ENCODE peak calls at places on chromosome 18, in five cellular contexts. M is RWPE1, S is GM06990, L is upper lobe of right lung, Q is IMR-90. R is an unnamed sample.

GRCh38 chr18:51537487-51537886 is 340.0 kb upstream of the MEX3C start:
- DNase-seq in S (peak), Q (no peak), L (no peak), M (peak), R (no peak)

GRCh38 chr18:21980744-21981143 is 188.6 kb upstream of the GATA6 start:
- DNase-seq in Q (no peak), L (no peak), M (no peak), S (no peak), R (no peak)

GRCh38 chr18:22637787-22638186 is 220.1 kb upstream of the CTAGE1 start:
- DNase-seq in S (no peak), Q (peak), M (peak), L (no peak), R (peak)

GRCh38 chr18:68574311-68574710 is 140.6 kb downstream of the TMX3 start:
- DNase-seq in L (no peak), S (no peak), Q (no peak), M (no peak), R (no peak)

GRCh38 chr18:12840382-12840781 is 43.7 kb downstream of the PTPN2 start:
- DNase-seq in M (no peak), L (no peak), S (no peak), Q (no peak), R (no peak)

GRCh38 chr18:23825978-23826405 is 136.7 kb downstream of the LAMA3 start:
- DNase-seq in M (no peak), L (no peak), Q (peak), S (no peak), R (peak)

GRCh38 chr18:22639026-22639463 is 221.3 kb upstream of the CTAGE1 start:
- DNase-seq in M (peak), S (no peak), L (no peak), Q (peak), R (peak)

GRCh38 chr18:41490861-41491260 is 464.2 kb upstream of the PIK3C3 start:
- DNase-seq in Q (no peak), S (no peak), L (no peak), M (no peak), R (no peak)

GRCh38 chr18:75727479-75727878 is 300.0 kb upstream of the SMIM21 start:
- DNase-seq in S (no peak), L (peak), M (peak), Q (peak), R (peak)

GRCh38 chr18:24300703-24301102 is 96.9 kb downstream of the OSBPL1A start:
- DNase-seq in Q (no peak), S (no peak), M (no peak), L (no peak), R (no peak)

GRCh38 chr18:25164211-25164836 is 187.6 kb downstream of the ZNF521 start:
- DNase-seq in S (no peak), Q (no peak), L (no peak), M (no peak), R (no peak)

GRCh38 chr18:75683426-75683825 is 255.9 kb upstream of the SMIM21 start:
- DNase-seq in M (no peak), L (no peak), Q (no peak), S (no peak), R (no peak)

GRCh38 chr18:69943021-69943420 is 4.7 kb downstream of the CD226 start:
- DNase-seq in L (no peak), S (no peak), Q (no peak), M (no peak), R (no peak)

GRCh38 chr18:9513971-9514512 is 38.7 kb downstream of the RALBP1 start:
- DNase-seq in S (no peak), L (no peak), M (peak), Q (peak), R (peak)

GRCh38 chr18:44715841-44716240 is 35.2 kb downstream of the SETBP1 start:
- DNase-seq in M (no peak), Q (no peak), S (no peak), L (no peak), R (no peak)

GRCh38 chr18:76412010-76412817 is 82.8 kb downstream of the ZNF516 start:
- DNase-seq in L (no peak), Q (no peak), S (no peak), M (no peak), R (peak)

GRCh38 chr18:8424917-8425725 is 184.1 kb upstream of the RAB12 start:
- DNase-seq in Q (peak), S (no peak), M (peak), L (no peak), R (peak)

GRCh38 chr18:8324343-8325065 is 284.7 kb upstream of the RAB12 start:
- DNase-seq in S (no peak), L (no peak), M (no peak), Q (no peak), R (no peak)

GRCh38 chr18:11866329-11866728 is 15.1 kb downstream of the CHMP1B start:
- DNase-seq in Q (no peak), S (no peak), L (no peak), M (no peak), R (no peak)

GRCh38 chr18:5582849-5583667 is 39.3 kb upstream of the EPB41L3 start:
- DNase-seq in S (no peak), Q (peak), M (no peak), L (no peak), R (peak)

GRCh38 chr18:14086459-14087231 is 45.6 kb downstream of the ZNF519 start:
- DNase-seq in Q (peak), L (no peak), M (no peak), S (peak), R (peak)
- TF ChIP-seq CTCF in Q (peak), L (peak), M (peak), S (peak), R (peak)

DNA sequence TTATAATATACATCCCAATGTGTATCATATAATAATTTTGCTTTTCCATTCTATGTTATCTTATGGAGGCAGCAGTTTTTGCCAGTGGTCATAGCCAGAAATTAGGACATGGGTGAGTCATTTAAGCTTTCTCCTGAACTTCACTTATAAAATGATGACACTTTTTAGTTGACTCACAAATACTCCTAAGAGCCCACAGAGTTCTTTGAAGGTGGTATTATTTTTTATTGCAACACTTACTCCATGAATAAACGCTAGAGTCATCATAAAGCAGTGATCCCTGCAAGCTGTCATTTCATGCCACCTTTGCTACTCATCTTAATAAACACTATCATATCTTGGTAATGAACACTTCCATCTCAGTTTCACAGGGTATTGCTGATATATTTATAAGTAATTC is 69.9 kb upstream of the MAPRE2 start:
- DNase-seq in L (no peak), M (peak), Q (peak), S (no peak), R (peak)
- TF ChIP-seq CTCF in L (no peak), M (no peak), Q (no peak), S (no peak), R (no peak)

GRCh38 chr18:59056706-59057492 is 82.8 kb upstream of the SEC11C start:
- DNase-seq in M (peak), S (peak), L (peak), Q (peak), R (peak)
- TF ChIP-seq CTCF in M (peak), S (peak), L (peak), Q (peak), R (peak)

DNA sequence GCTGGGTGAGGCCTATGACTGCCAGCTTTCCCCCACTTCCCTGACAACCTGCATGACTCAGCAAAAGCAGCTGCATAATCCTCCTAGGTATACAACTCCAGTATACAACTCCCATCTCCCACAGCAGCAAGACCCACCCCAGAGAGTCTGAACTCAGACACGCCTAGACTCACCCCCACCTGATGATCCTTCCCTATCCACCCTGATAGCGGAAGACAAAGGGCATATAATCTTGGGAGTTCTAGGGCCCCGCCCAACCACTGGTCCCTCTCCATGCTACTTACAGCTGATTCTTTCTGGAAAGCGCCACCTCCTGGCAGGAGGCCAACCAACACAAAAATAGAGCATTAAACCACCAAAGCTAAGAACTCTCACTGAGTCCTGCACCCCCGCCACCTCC is 296.5 kb downstream of the DCC start:
- DNase-seq in S (no peak), M (no peak), L (no peak), Q (no peak), R (no peak)
- TF ChIP-seq CTCF in S (peak), M (no peak), L (no peak), Q (no peak), R (no peak)

GRCh38 chr18:48711651-48712486 is 173.0 kb downstream of the CTIF start:
- DNase-seq in S (no peak), M (no peak), L (no peak), Q (peak), R (peak)
- TF ChIP-seq CTCF in S (peak), M (no peak), L (peak), Q (peak), R (peak)

DNA sequence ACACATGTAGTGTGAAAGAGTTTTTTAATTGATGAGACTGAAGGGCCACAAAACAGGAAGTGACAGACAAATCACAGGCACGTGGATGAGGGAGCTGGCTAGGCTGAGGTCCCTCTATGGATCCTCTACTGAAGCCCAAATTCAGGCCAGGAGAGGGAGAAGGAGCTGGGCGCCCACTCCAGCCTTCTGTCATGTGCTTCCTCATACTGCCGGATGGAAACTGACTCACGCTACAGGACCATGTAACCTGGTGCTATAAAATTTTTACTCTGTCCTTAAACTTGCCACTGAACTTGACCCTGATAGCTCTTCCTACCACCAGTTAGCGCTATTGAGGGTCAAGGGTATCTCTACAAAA is 31.3 kb downstream of the PSTPIP2 start:
- DNase-seq in S (no peak), M (no peak), L (no peak), Q (no peak), R (no peak)
- TF ChIP-seq CTCF in S (no peak), M (no peak), L (no peak), Q (no peak), R (no peak)

R was measured in fibroblast of mammary gland.